ENCODE peak calls at places on chromosomes 12 and 14, in ten cellular contexts. One of them, this sample, is unnamed.

GRCh38 chr12:22334696-22335290 is at the start of gene ST8SIA1:
- DNase-seq in fibroblast of mammary gland: peak; percentile 8
- DNase-seq in hypothalamus: no peak
- DNase-seq in NCI-H510A treated with DMSO at 0.1 percent for 48 hours: no peak
- DNase-seq in KBM-7: no peak
- DNase-seq in endothelial cell: peak; percentile 16
- DNase-seq in SW480: peak; percentile 24
- DNase-seq in T-helper 2 cell: peak; percentile 49
- DNase-seq in amygdala: peak; percentile 39
- DNase-seq in T follicular helper cell: peak; percentile 69
- DNase-seq in this sample: no peak

GRCh38 chr14:38158468-38158867 is 49.2 kb upstream of the SSTR1 start:
- DNase-seq in NCI-H510A treated with DMSO at 0.1 percent for 48 hours: no peak
- DNase-seq in fibroblast of mammary gland: no peak
- DNase-seq in endothelial cell: no peak
- DNase-seq in KBM-7: no peak
- DNase-seq in T follicular helper cell: no peak
- DNase-seq in amygdala: no peak
- DNase-seq in T-helper 2 cell: no peak
- DNase-seq in hypothalamus: no peak
- DNase-seq in SW480: no peak
- DNase-seq in this sample: no peak

GRCh38 chr12:118371354-118372282 is 1.1 kb downstream of the TAOK3 start:
- DNase-seq in KBM-7: peak; percentile 51
- DNase-seq in hypothalamus: no peak
- DNase-seq in endothelial cell: peak; percentile 32
- DNase-seq in T-helper 2 cell: no peak
- DNase-seq in amygdala: no peak
- DNase-seq in NCI-H510A treated with DMSO at 0.1 percent for 48 hours: no peak
- DNase-seq in T follicular helper cell: no peak
- DNase-seq in fibroblast of mammary gland: no peak
- DNase-seq in SW480: no peak
- DNase-seq in this sample: peak; percentile 34

GRCh38 chr12:92134638-92135274 is 10.9 kb downstream of the BTG1 start:
- DNase-seq in SW480: no peak
- DNase-seq in T follicular helper cell: no peak
- DNase-seq in endothelial cell: no peak
- DNase-seq in hypothalamus: no peak
- DNase-seq in fibroblast of mammary gland: peak; percentile 94
- DNase-seq in KBM-7: no peak
- DNase-seq in amygdala: no peak
- DNase-seq in NCI-H510A treated with DMSO at 0.1 percent for 48 hours: no peak
- DNase-seq in T-helper 2 cell: no peak
- DNase-seq in this sample: no peak

GRCh38 chr12:43434614-43435013 is 117.4 kb downstream of the ADAMTS20 start:
- DNase-seq in fibroblast of mammary gland: no peak
- DNase-seq in KBM-7: no peak
- DNase-seq in endothelial cell: no peak
- DNase-seq in T-helper 2 cell: no peak
- DNase-seq in T follicular helper cell: no peak
- DNase-seq in amygdala: no peak
- DNase-seq in hypothalamus: no peak
- DNase-seq in SW480: no peak
- DNase-seq in NCI-H510A treated with DMSO at 0.1 percent for 48 hours: no peak
- DNase-seq in this sample: no peak

GRCh38 chr12:100234591-100235304 is 32.1 kb downstream of the DEPDC4 start:
- DNase-seq in T follicular helper cell: no peak
- DNase-seq in amygdala: no peak
- DNase-seq in NCI-H510A treated with DMSO at 0.1 percent for 48 hours: peak; percentile 52
- DNase-seq in SW480: peak; percentile 41
- DNase-seq in T-helper 2 cell: no peak
- DNase-seq in endothelial cell: no peak
- DNase-seq in fibroblast of mammary gland: peak; percentile 86
- DNase-seq in KBM-7: peak; percentile 35
- DNase-seq in hypothalamus: no peak
- DNase-seq in this sample: peak; percentile 82

GRCh38 chr14:100546051-100546443 is 41.2 kb downstream of the BEGAIN start:
- DNase-seq in T-helper 2 cell: no peak
- DNase-seq in T follicular helper cell: no peak
- DNase-seq in amygdala: no peak
- DNase-seq in SW480: no peak
- DNase-seq in hypothalamus: no peak
- DNase-seq in NCI-H510A treated with DMSO at 0.1 percent for 48 hours: no peak
- DNase-seq in fibroblast of mammary gland: no peak
- DNase-seq in KBM-7: no peak
- DNase-seq in endothelial cell: no peak
- DNase-seq in this sample: peak; percentile 47

GRCh38 chr14:75090353-75090752 is 20.9 kb downstream of the ZC2HC1C start:
- DNase-seq in KBM-7: no peak
- DNase-seq in T follicular helper cell: no peak
- DNase-seq in NCI-H510A treated with DMSO at 0.1 percent for 48 hours: no peak
- DNase-seq in amygdala: no peak
- DNase-seq in T-helper 2 cell: no peak
- DNase-seq in fibroblast of mammary gland: no peak
- DNase-seq in SW480: no peak
- DNase-seq in hypothalamus: no peak
- DNase-seq in endothelial cell: no peak
- DNase-seq in this sample: no peak

GRCh38 chr14:68644101-68644500 is 148.8 kb downstream of the ZFP36L1 start:
- DNase-seq in amygdala: no peak
- DNase-seq in hypothalamus: no peak
- DNase-seq in T follicular helper cell: no peak
- DNase-seq in SW480: no peak
- DNase-seq in fibroblast of mammary gland: no peak
- DNase-seq in KBM-7: no peak
- DNase-seq in NCI-H510A treated with DMSO at 0.1 percent for 48 hours: no peak
- DNase-seq in T-helper 2 cell: no peak
- DNase-seq in endothelial cell: no peak
- DNase-seq in this sample: no peak

GRCh38 chr12:52415870-52416750 is 10.0 kb upstream of the KRT82 start:
- DNase-seq in amygdala: no peak
- DNase-seq in endothelial cell: no peak
- DNase-seq in hypothalamus: no peak
- DNase-seq in KBM-7: no peak
- DNase-seq in SW480: no peak
- DNase-seq in fibroblast of mammary gland: peak; percentile 98
- DNase-seq in T-helper 2 cell: no peak
- DNase-seq in T follicular helper cell: no peak
- DNase-seq in NCI-H510A treated with DMSO at 0.1 percent for 48 hours: no peak
- DNase-seq in this sample: no peak

GRCh38 chr12:62911288-62911687 is 23.7 kb downstream of the PPM1H start:
- DNase-seq in NCI-H510A treated with DMSO at 0.1 percent for 48 hours: no peak
- DNase-seq in fibroblast of mammary gland: no peak
- DNase-seq in T follicular helper cell: no peak
- DNase-seq in endothelial cell: no peak
- DNase-seq in KBM-7: no peak
- DNase-seq in SW480: no peak
- DNase-seq in T-helper 2 cell: no peak
- DNase-seq in hypothalamus: no peak
- DNase-seq in amygdala: no peak
- DNase-seq in this sample: no peak

GRCh38 chr14:49196327-49196726 is 389.9 kb downstream of the RPS29 start:
- DNase-seq in fibroblast of mammary gland: no peak
- DNase-seq in hypothalamus: no peak
- DNase-seq in KBM-7: no peak
- DNase-seq in SW480: no peak
- DNase-seq in T-helper 2 cell: no peak
- DNase-seq in amygdala: no peak
- DNase-seq in T follicular helper cell: no peak
- DNase-seq in endothelial cell: no peak
- DNase-seq in NCI-H510A treated with DMSO at 0.1 percent for 48 hours: no peak
- DNase-seq in this sample: no peak

GRCh38 chr12:2291182-2291832 is 238.5 kb downstream of the CACNA1C start:
- DNase-seq in hypothalamus: no peak
- DNase-seq in KBM-7: peak; percentile 79
- DNase-seq in amygdala: no peak
- DNase-seq in endothelial cell: peak; percentile 64
- DNase-seq in fibroblast of mammary gland: peak; percentile 57
- DNase-seq in SW480: peak; percentile 48
- DNase-seq in T follicular helper cell: peak; percentile 2
- DNase-seq in T-helper 2 cell: no peak
- DNase-seq in NCI-H510A treated with DMSO at 0.1 percent for 48 hours: peak; percentile 57
- DNase-seq in this sample: peak; percentile 79

GRCh38 chr12:120939523-120939922 is 35.4 kb upstream of the SPPL3 start:
- DNase-seq in fibroblast of mammary gland: no peak
- DNase-seq in NCI-H510A treated with DMSO at 0.1 percent for 48 hours: no peak
- DNase-seq in T follicular helper cell: no peak
- DNase-seq in endothelial cell: no peak
- DNase-seq in KBM-7: peak; percentile 70
- DNase-seq in hypothalamus: no peak
- DNase-seq in amygdala: peak; percentile 8
- DNase-seq in T-helper 2 cell: no peak
- DNase-seq in SW480: no peak
- DNase-seq in this sample: no peak

GRCh38 chr12:71708658-71709057 is 22.8 kb downstream of the TMEM19 start:
- DNase-seq in amygdala: no peak
- DNase-seq in fibroblast of mammary gland: peak; percentile 69
- DNase-seq in SW480: no peak
- DNase-seq in NCI-H510A treated with DMSO at 0.1 percent for 48 hours: no peak
- DNase-seq in hypothalamus: no peak
- DNase-seq in KBM-7: no peak
- DNase-seq in endothelial cell: no peak
- DNase-seq in T-helper 2 cell: no peak
- DNase-seq in T follicular helper cell: no peak
- DNase-seq in this sample: no peak

GRCh38 chr12:31732926-31733548 is 4.2 kb upstream of the AMN1 start:
- DNase-seq in amygdala: no peak
- DNase-seq in T follicular helper cell: no peak
- DNase-seq in KBM-7: no peak
- DNase-seq in T-helper 2 cell: no peak
- DNase-seq in SW480: peak; percentile 94
- DNase-seq in fibroblast of mammary gland: peak; percentile 88
- DNase-seq in endothelial cell: no peak
- DNase-seq in NCI-H510A treated with DMSO at 0.1 percent for 48 hours: no peak
- DNase-seq in hypothalamus: no peak
- DNase-seq in this sample: peak; percentile 94

GRCh38 chr12:14902465-14902864 is 16.8 kb upstream of the MGP start:
- DNase-seq in fibroblast of mammary gland: peak; percentile 32
- DNase-seq in hypothalamus: no peak
- DNase-seq in T-helper 2 cell: no peak
- DNase-seq in amygdala: no peak
- DNase-seq in endothelial cell: no peak
- DNase-seq in T follicular helper cell: no peak
- DNase-seq in NCI-H510A treated with DMSO at 0.1 percent for 48 hours: no peak
- DNase-seq in KBM-7: no peak
- DNase-seq in SW480: no peak
- DNase-seq in this sample: no peak

GRCh38 chr12:49362077-49362476 is 5.2 kb upstream of the SPATS2 start:
- DNase-seq in endothelial cell: no peak
- DNase-seq in fibroblast of mammary gland: no peak
- DNase-seq in T-helper 2 cell: no peak
- DNase-seq in T follicular helper cell: no peak
- DNase-seq in KBM-7: no peak
- DNase-seq in hypothalamus: no peak
- DNase-seq in amygdala: no peak
- DNase-seq in SW480: no peak
- DNase-seq in NCI-H510A treated with DMSO at 0.1 percent for 48 hours: no peak
- DNase-seq in this sample: no peak

GRCh38 chr12:84636801-84637285 is 275.8 kb downstream of the SLC6A15 start:
- DNase-seq in T follicular helper cell: no peak
- DNase-seq in amygdala: no peak
- DNase-seq in SW480: no peak
- DNase-seq in T-helper 2 cell: no peak
- DNase-seq in endothelial cell: no peak
- DNase-seq in fibroblast of mammary gland: peak; percentile 28
- DNase-seq in NCI-H510A treated with DMSO at 0.1 percent for 48 hours: no peak
- DNase-seq in hypothalamus: no peak
- DNase-seq in KBM-7: no peak
- DNase-seq in this sample: no peak

GRCh38 chr12:25083211-25083610 is 111.7 kb downstream of the DNAI7 start:
- DNase-seq in KBM-7: no peak
- DNase-seq in SW480: no peak
- DNase-seq in NCI-H510A treated with DMSO at 0.1 percent for 48 hours: no peak
- DNase-seq in endothelial cell: no peak
- DNase-seq in T follicular helper cell: no peak
- DNase-seq in fibroblast of mammary gland: no peak
- DNase-seq in T-helper 2 cell: no peak
- DNase-seq in hypothalamus: no peak
- DNase-seq in amygdala: no peak
- DNase-seq in this sample: no peak

GRCh38 chr12:29863665-29864064 is 79.9 kb upstream of the TMTC1 start:
- DNase-seq in NCI-H510A treated with DMSO at 0.1 percent for 48 hours: no peak
- DNase-seq in fibroblast of mammary gland: no peak
- DNase-seq in T-helper 2 cell: no peak
- DNase-seq in T follicular helper cell: no peak
- DNase-seq in amygdala: no peak
- DNase-seq in endothelial cell: no peak
- DNase-seq in KBM-7: no peak
- DNase-seq in SW480: no peak
- DNase-seq in hypothalamus: no peak
- DNase-seq in this sample: no peak

GRCh38 chr14:74647834-74648361 is 35.9 kb upstream of the LTBP2 start:
- DNase-seq in KBM-7: peak; percentile 51
- DNase-seq in T follicular helper cell: no peak
- DNase-seq in fibroblast of mammary gland: no peak
- DNase-seq in SW480: no peak
- DNase-seq in hypothalamus: no peak
- DNase-seq in NCI-H510A treated with DMSO at 0.1 percent for 48 hours: peak; percentile 87
- DNase-seq in amygdala: no peak
- DNase-seq in endothelial cell: no peak
- DNase-seq in T-helper 2 cell: no peak
- DNase-seq in this sample: peak; percentile 48

GRCh38 chr14:20436363-20436755 is 393 bp upstream of the KLHL33 start:
- DNase-seq in NCI-H510A treated with DMSO at 0.1 percent for 48 hours: no peak
- DNase-seq in endothelial cell: no peak
- DNase-seq in T follicular helper cell: no peak
- DNase-seq in T-helper 2 cell: no peak
- DNase-seq in hypothalamus: no peak
- DNase-seq in SW480: no peak
- DNase-seq in KBM-7: no peak
- DNase-seq in fibroblast of mammary gland: peak; percentile 76
- DNase-seq in amygdala: no peak
- DNase-seq in this sample: no peak

GRCh38 chr14:95185452-95186392 is 28.4 kb upstream of the DICER1 start:
- DNase-seq in SW480: no peak
- DNase-seq in amygdala: no peak
- DNase-seq in endothelial cell: no peak
- DNase-seq in hypothalamus: no peak
- DNase-seq in KBM-7: peak; percentile 85
- DNase-seq in NCI-H510A treated with DMSO at 0.1 percent for 48 hours: no peak
- DNase-seq in fibroblast of mammary gland: peak; percentile 79
- DNase-seq in T-helper 2 cell: no peak
- DNase-seq in T follicular helper cell: no peak
- DNase-seq in this sample: no peak

GRCh38 chr14:59483360-59483759 is 848 bp downstream of the L3HYPDH start:
- DNase-seq in T follicular helper cell: no peak
- DNase-seq in hypothalamus: no peak
- DNase-seq in NCI-H510A treated with DMSO at 0.1 percent for 48 hours: peak; percentile 44
- DNase-seq in T-helper 2 cell: no peak
- DNase-seq in SW480: no peak
- DNase-seq in KBM-7: no peak
- DNase-seq in endothelial cell: no peak
- DNase-seq in fibroblast of mammary gland: peak; percentile 89
- DNase-seq in amygdala: no peak
- DNase-seq in this sample: peak; percentile 60

GRCh38 chr12:122356192-122356635 is 66.3 kb downstream of the CLIP1 start:
- DNase-seq in T follicular helper cell: peak; percentile 22
- DNase-seq in NCI-H510A treated with DMSO at 0.1 percent for 48 hours: peak; percentile 74
- DNase-seq in hypothalamus: no peak
- DNase-seq in T-helper 2 cell: peak; percentile 27
- DNase-seq in SW480: peak; percentile 52
- DNase-seq in KBM-7: peak; percentile 79
- DNase-seq in amygdala: no peak
- DNase-seq in endothelial cell: peak; percentile 53
- DNase-seq in fibroblast of mammary gland: peak; percentile 77
- DNase-seq in this sample: peak; percentile 78

GRCh38 chr12:47750229-47750798 is 8.4 kb downstream of the RAPGEF3 start:
- DNase-seq in fibroblast of mammary gland: no peak
- DNase-seq in SW480: no peak
- DNase-seq in hypothalamus: no peak
- DNase-seq in T-helper 2 cell: no peak
- DNase-seq in amygdala: no peak
- DNase-seq in T follicular helper cell: no peak
- DNase-seq in KBM-7: no peak
- DNase-seq in endothelial cell: no peak
- DNase-seq in NCI-H510A treated with DMSO at 0.1 percent for 48 hours: no peak
- DNase-seq in this sample: no peak